ENCODE peak calls at places on chromosomes 11 and 22, in five cellular contexts. C is thoracic aorta, U is brain microvascular endothelial cell, I is heart left ventricle, K is fibroblast of lung. J is an unnamed sample. For H3K36me3, the result is how much of the 10 kb centered on the place peaks cover.

GRCh38 chr11:33987975-33988580 is 63.5 kb upstream of the CAPRIN1 start:
- DNase-seq in U (peak), I (peak), C (peak), K (peak), J (no peak)

GRCh38 chr11:123193742-123194141 is 1.3 kb downstream of the CLMP start:
- DNase-seq in K (no peak), C (no peak), I (no peak), U (no peak), J (no peak)

GRCh38 chr11:67517784-67518552 is 5.3 kb downstream of the CABP2 start:
- DNase-seq in U (no peak), C (no peak), I (no peak), K (no peak), J (no peak)

GRCh38 chr11:70739811-70740474 is 341.6 kb downstream of the CTTN start:
- DNase-seq in K (no peak), I (no peak), U (no peak), C (no peak), J (no peak)

GRCh38 chr11:46916669-46917108 is 1.7 kb downstream of the LRP4 start:
- DNase-seq in I (peak), C (no peak), U (peak), K (peak), J (no peak)

GRCh38 chr11:86150826-86151187 is 81.9 kb upstream of the PICALM start:
- DNase-seq in C (no peak), K (peak), I (no peak), U (no peak), J (no peak)

GRCh38 chr11:2258501-2259465 is 11.6 kb downstream of the ASCL2 start:
- DNase-seq in I (no peak), K (no peak), C (no peak), U (no peak), J (no peak)

GRCh38 chr11:115893701-115894100 is 389.5 kb upstream of the CADM1 start:
- DNase-seq in I (no peak), K (peak), C (no peak), U (no peak), J (no peak)

GRCh38 chr11:60718524-60719316 is 5.8 kb upstream of the MS4A18 start:
- DNase-seq in K (no peak), C (no peak), I (no peak), U (no peak), J (no peak)

GRCh38 chr11:16986434-16987204 is 27.6 kb downstream of the PLEKHA7 start:
- DNase-seq in U (no peak), K (no peak), C (no peak), I (no peak), J (peak)

GRCh38 chr11:1780700-1781592 is 17.2 kb upstream of the CTSD start:
- DNase-seq in U (no peak), I (no peak), C (no peak), K (no peak), J (no peak)

GRCh38 chr11:110777765-110778164 is 65.5 kb upstream of the ARHGAP20 start:
- DNase-seq in U (peak), K (peak), C (no peak), I (no peak), J (peak)

GRCh38 chr11:80085563-80085962 is 644.7 kb upstream of the TENM4 start:
- DNase-seq in I (no peak), K (no peak), C (no peak), U (no peak), J (no peak)

GRCh38 chr22:28948404-28948803 is 65.0 kb downstream of the ZNRF3 start:
- DNase-seq in U (no peak), K (no peak), I (no peak), C (no peak), J (no peak)

GRCh38 chr11:96215094-96215782 is 127.8 kb downstream of the MAML2 start:
- DNase-seq in K (peak), U (peak), C (no peak), I (no peak), J (peak)

GRCh38 chr22:27790396-27791216 is 10.9 kb downstream of the MN1 start:
- DNase-seq in U (no peak), C (no peak), K (peak), I (no peak), J (no peak)

GRCh38 chr11:64262271-64263002 is 11.1 kb downstream of the PLCB3 start:
- DNase-seq in C (no peak), U (no peak), K (no peak), I (no peak), J (no peak)

GRCh38 chr11:61173456-61173855 is 12.2 kb upstream of the VPS37C start:
- DNase-seq in K (no peak), U (no peak), C (no peak), I (no peak), J (no peak)

GRCh38 chr11:86741489-86742435 is 58.6 kb upstream of the PRSS23 start:
- DNase-seq in I (no peak), U (peak), K (peak), C (no peak), J (no peak)

GRCh38 chr11:129277216-129277838 is 85.2 kb upstream of the ARHGAP32 start:
- DNase-seq in K (peak), U (no peak), I (no peak), C (no peak), J (no peak)

GRCh38 chr11:60315866-60316265 is 11.2 kb upstream of the MS4A6E start:
- DNase-seq in U (peak), I (no peak), C (no peak), K (peak), J (no peak)

GRCh38 chr11:235998-236773 is at the start of gene SIRT3:
- DNase-seq in C (peak), U (peak), I (peak), K (peak), J (peak)

GRCh38 chr11:47943721-47944554 is 36.4 kb upstream of the PTPRJ start:
- DNase-seq in I (no peak), C (no peak), K (no peak), U (no peak), J (no peak)

GRCh38 chr11:73308963-73309960 is 1.2 kb downstream of the ARHGEF17 start:
- DNase-seq in C (peak), K (peak), I (peak), U (peak), J (no peak)

GRCh38 chr11:76617553-76618265 is 52.8 kb downstream of the LRRC32 start:
- DNase-seq in C (no peak), U (peak), K (peak), I (no peak), J (no peak)

GRCh38 chr22:46609724-46610161 is 10.4 kb upstream of the GRAMD4 start:
- DNase-seq in I (no peak), U (no peak), C (no peak), K (no peak), J (no peak)

GRCh38 chr22:30878516-30879365 is 89.8 kb downstream of the MORC2 start:
- DNase-seq in U (no peak), I (peak), C (no peak), K (no peak), J (no peak)

GRCh38 chr11:2451336-2451735 is 6.5 kb downstream of the KCNQ1 start:
- DNase-seq in U (no peak), K (no peak), C (no peak), I (no peak), J (no peak)

GRCh38 chr11:112294688-112295340 is 34.2 kb upstream of the PLET1 start:
- DNase-seq in I (no peak), C (no peak), K (peak), U (no peak), J (no peak)

GRCh38 chr11:60251485-60252207 is 8.7 kb upstream of the MS4A4E start:
- DNase-seq in K (no peak), U (peak), I (no peak), C (no peak), J (peak)

GRCh38 chr11:27193434-27194225 is 153.0 kb downstream of the BBOX1 start:
- DNase-seq in C (no peak), K (no peak), U (no peak), I (no peak), J (no peak)
- H3K4me3 ChIP-seq in C (no peak), K (no peak), U (no peak), I (no peak), J (no peak)

GRCh38 chr11:69650832-69651344 is 9.9 kb downstream of the CCND1 start:
- DNase-seq in U (no peak), C (no peak), I (no peak), K (no peak), J (no peak)
- H3K36me3 ChIP-seq in U (half or more), C (under half), I (under half), K (half or more), J (under half)

DNA sequence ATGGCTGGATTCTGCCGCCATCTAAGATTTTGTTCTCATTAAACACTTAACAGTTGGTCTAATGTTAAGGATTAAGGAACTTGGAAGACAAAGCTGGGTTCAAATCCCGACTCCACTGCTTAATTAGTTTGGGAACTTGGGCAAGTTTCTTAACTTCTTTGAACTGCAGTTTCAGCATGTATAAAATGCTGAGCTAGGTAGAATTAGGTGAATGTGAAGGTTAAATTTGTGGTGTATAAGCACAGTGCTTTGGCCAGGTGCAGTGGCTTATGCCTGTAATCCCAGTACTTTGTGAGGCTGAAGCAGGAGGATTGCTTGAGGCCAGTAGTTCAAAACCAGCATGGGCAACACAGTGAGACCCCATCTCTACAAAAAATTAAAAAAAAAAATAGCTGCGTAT is 160.7 kb upstream of the RASSF10 start:
- DNase-seq in K (no peak), U (no peak), I (no peak), C (no peak), J (no peak)
- TF ChIP-seq CTCF in K (no peak), U (no peak), I (no peak), C (no peak), J (no peak)

DNA sequence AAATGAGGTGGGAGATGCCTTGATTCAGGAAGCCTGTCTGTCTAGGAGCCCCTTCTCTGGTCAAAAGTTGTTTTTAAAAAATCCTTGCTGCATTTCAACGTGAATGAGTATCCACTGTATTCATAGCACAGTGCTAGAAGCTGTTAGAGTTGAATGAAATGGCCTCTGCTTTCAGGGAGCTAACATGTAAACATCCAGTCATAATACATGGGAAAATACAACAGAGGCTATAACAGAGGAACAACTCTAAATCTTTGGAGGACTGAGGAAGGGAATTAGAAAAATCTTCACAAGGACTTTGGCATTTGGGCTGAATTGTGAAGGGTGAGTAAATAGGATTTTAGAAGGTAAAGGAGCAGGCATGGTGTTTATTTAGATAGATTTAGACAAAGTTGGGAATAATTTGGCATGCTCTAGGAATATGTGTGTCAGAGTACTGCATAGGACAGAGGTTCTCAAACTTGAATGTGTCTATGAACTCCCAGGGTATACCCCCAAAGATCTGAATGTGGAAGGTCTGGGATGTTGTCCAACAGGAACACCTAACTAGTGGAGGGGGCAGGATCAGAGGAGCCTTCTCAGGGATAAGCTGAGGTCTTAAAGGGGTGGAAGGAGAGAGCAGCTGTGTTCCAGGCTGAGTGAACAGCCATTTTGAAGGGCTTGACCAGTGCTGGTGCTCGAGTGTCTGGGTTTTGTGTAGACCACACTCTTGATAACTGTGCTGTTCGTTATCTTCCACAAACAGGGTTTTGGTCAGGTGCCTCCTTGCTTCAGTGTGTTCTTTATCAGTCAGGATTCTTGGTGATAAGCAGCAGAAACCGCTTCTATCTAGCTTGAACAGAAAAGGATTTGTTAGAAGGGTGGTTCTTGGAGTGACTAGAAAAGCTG is 12.7 kb downstream of the SREBF2 start:
- DNase-seq in K (peak), U (no peak), I (no peak), C (no peak), J (no peak)
- H3K4me3 ChIP-seq in K (no peak), U (no peak), I (no peak), C (no peak), J (no peak)

GRCh38 chr11:3684787-3685186 is 13.6 kb upstream of the CHRNA10 start:
- DNase-seq in C (no peak), I (no peak), K (no peak), U (no peak), J (no peak)
- H3K36me3 ChIP-seq in C (half or more), I (under half), K (under half), U (half or more), J (under half)

GRCh38 chr11:7383406-7383805 is 101.9 kb upstream of the OLFML1 start:
- DNase-seq in U (no peak), K (no peak), C (no peak), I (no peak), J (peak)
- TF ChIP-seq CTCF in U (no peak), K (no peak), C (no peak), I (no peak), J (no peak)

GRCh38 chr11:92791886-92792285 is 177.6 kb upstream of the MTNR1B start:
- DNase-seq in U (no peak), C (no peak), I (no peak), K (no peak), J (no peak)

GRCh38 chr11:92794783-92795182 is 174.7 kb upstream of the MTNR1B start:
- DNase-seq in U (no peak), C (no peak), K (no peak), I (no peak), J (no peak)

GRCh38 chr11:92790376-92790775 is 179.1 kb upstream of the MTNR1B start:
- DNase-seq in U (no peak), C (no peak), I (no peak), K (no peak), J (no peak)

GRCh38 chr11:92789761-92790160 is 179.7 kb upstream of the MTNR1B start:
- DNase-seq in I (no peak), U (no peak), K (no peak), C (no peak), J (no peak)

DNA sequence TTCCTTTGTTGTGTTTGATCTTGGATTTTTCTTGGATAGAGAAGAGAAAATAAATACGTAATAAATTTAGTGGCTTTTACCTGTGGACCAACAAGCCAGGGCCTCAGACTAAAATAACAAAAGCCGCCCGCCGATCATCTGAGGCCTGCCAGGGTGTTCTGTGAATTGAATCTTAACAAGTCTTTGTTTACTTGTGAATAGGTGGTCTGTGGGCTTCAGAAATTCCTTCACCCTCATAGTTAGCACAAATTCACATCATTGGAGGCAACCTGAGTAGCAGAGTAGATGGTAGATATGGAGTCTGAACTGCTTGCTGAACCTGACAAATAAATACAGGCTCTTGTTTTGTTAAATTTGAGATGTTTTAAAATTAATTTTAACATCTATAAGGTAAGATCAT is 176.3 kb upstream of the MTNR1B start:
- DNase-seq in C (no peak), I (no peak), U (no peak), K (no peak), J (no peak)
- H3K4me3 ChIP-seq in C (no peak), I (no peak), U (no peak), K (no peak), J (no peak)

DNA sequence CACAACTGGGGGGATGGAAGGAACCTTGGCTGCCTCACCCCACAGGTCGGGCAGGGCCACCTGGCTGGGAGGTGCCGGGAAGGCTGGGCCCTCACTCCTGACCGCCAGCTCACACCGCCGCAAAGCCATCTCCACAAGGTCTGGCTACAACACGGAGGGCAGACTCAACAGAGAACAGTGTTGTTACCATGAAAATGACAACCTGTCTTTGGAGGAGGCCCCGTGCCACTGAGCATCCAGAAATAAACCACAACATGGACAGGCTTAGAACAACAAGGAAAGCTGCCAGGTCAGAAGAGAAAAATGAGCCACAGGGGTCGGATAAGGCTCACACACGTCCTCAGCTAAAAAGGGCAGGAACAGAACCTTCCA is 3.0 kb downstream of the DERL3 start:
- DNase-seq in C (no peak), U (no peak), I (peak), K (no peak), J (no peak)
- H3K36me3 ChIP-seq in C (under half), U (under half), I (under half), K (under half), J (under half)

GRCh38 chr11:9528573-9529332 is 44.7 kb upstream of the WEE1 start:
- DNase-seq in K (no peak), I (no peak), U (no peak), C (no peak), J (no peak)

GRCh38 chr11:9529333-9529648 is 44.2 kb upstream of the WEE1 start:
- DNase-seq in I (no peak), C (no peak), U (no peak), K (peak), J (no peak)

GRCh38 chr11:9530901-9531625 is 42.4 kb upstream of the WEE1 start:
- DNase-seq in K (no peak), I (no peak), C (no peak), U (no peak), J (no peak)

GRCh38 chr11:9528141-9528511 is 45.3 kb upstream of the WEE1 start:
- DNase-seq in K (no peak), I (no peak), U (no peak), C (no peak), J (no peak)

GRCh38 chr11:9530020-9530628 is 43.3 kb upstream of the WEE1 start:
- DNase-seq in C (no peak), I (no peak), U (no peak), K (no peak), J (no peak)
- TF ChIP-seq CTCF in C (no peak), I (no peak), U (no peak), K (no peak), J (no peak)

J was measured in GM06990.